ENCODE peak calls at places on chromosomes 7 and 10, in ten cellular contexts. J is OCI-LY7; P is activated CD8-positive, alpha-beta memory T cell treated with anti-CD3 and anti-CD28 coated beads, Interleukin-2, amount 50 U/mL, for 48 hours; M is foreskin fibroblast; G is CD8-positive, alpha-beta T cell; R is A172; K is endothelial cell; E is astrocyte of the spinal cord; A is Calu3; F is RPMI7951. W is an unnamed sample.

GRCh38 chr7:66050990-66051424 is 24.6 kb upstream of the ASL start:
- DNase-seq in P (no peak), A (peak), E (peak), J (no peak), K (no peak), F (peak), G (no peak), R (peak), M (peak), W (no peak)

GRCh38 chr7:27914409-27914808 is 174.4 kb downstream of the TAX1BP1 start:
- DNase-seq in M (no peak), A (no peak), E (no peak), G (no peak), R (no peak), K (no peak), F (no peak), J (no peak), P (no peak), W (no peak)

GRCh38 chr10:48696535-48696873 is 11.8 kb downstream of the WDFY4 start:
- DNase-seq in A (no peak), P (no peak), F (no peak), G (no peak), J (no peak), E (no peak), K (no peak), M (no peak), R (no peak), W (no peak)

GRCh38 chr10:123621910-123622309 is 44.2 kb upstream of the GPR26 start:
- DNase-seq in E (no peak), A (no peak), K (no peak), M (no peak), G (no peak), F (peak), J (no peak), R (no peak), P (no peak), W (no peak)

GRCh38 chr7:890868-891267 is 14.5 kb downstream of the GET4 start:
- DNase-seq in G (no peak), K (no peak), P (no peak), M (no peak), E (no peak), R (no peak), F (no peak), A (no peak), J (no peak), W (no peak)

GRCh38 chr7:90631502-90631901 is 35.4 kb downstream of the CDK14 start:
- DNase-seq in A (no peak), G (no peak), F (no peak), J (no peak), K (no peak), M (no peak), R (no peak), E (no peak), P (no peak), W (no peak)

GRCh38 chr10:70331486-70332268 is 47.9 kb upstream of the NPFFR1 start:
- DNase-seq in G (no peak), K (no peak), M (peak), A (peak), F (peak), P (no peak), R (peak), E (peak), J (peak), W (peak)

GRCh38 chr10:118332948-118333710 is 9.0 kb downstream of the FAM204A start:
- DNase-seq in A (peak), M (no peak), J (no peak), K (no peak), E (no peak), G (no peak), R (no peak), F (peak), P (no peak), W (no peak)

W was measured in GM06990.